ENCODE peak calls at places on chromosomes 7 and 10, in seven cellular contexts. R is GM23248; J is SK-N-MC; U is right lobe of liver; I is AG04450; Z is CD4-positive, alpha-beta T cell; G is RWPE1. B is an unnamed sample.

GRCh38 chr7:137091396-137091795 is 222.9 kb downstream of the CHRM2 start:
- DNase-seq in R (no peak), J (no peak), U (no peak), I (no peak), Z (no peak), G (no peak), B (no peak)

GRCh38 chr10:56973766-56974165 is 612.7 kb upstream of the ZWINT start:
- DNase-seq in R (no peak), J (no peak), U (no peak), I (no peak), Z (no peak), G (no peak), B (no peak)

GRCh38 chr10:92990615-92991014 is 70.0 kb upstream of the CYP26C1 start:
- DNase-seq in R (peak), J (no peak), U (no peak), I (no peak), Z (no peak), G (no peak), B (no peak)

GRCh38 chr10:49403363-49403762 is 7.5 kb upstream of the DRGX start:
- DNase-seq in R (no peak), J (no peak), U (no peak), I (no peak), Z (no peak), G (no peak), B (no peak)

GRCh38 chr10:131310054-131310903 is 1.2 kb downstream of the TCERG1L start:
- DNase-seq in R (peak), J (no peak), U (no peak), I (no peak), Z (no peak), G (peak), B (no peak)

GRCh38 chr10:113558336-113558735 is 5.5 kb downstream of the HABP2 start:
- DNase-seq in R (no peak), J (no peak), U (no peak), I (no peak), Z (no peak), G (no peak), B (no peak)

GRCh38 chr7:23898619-23899018 is 188.6 kb downstream of the STK31 start:
- DNase-seq in R (no peak), J (no peak), U (no peak), I (no peak), Z (no peak), G (no peak), B (no peak)

GRCh38 chr10:59622320-59622901 is 87.2 kb downstream of the SLC16A9 start:
- DNase-seq in R (peak), J (peak), U (no peak), I (peak), Z (no peak), G (peak), B (peak)

GRCh38 chr7:108045154-108045553 is 42.2 kb upstream of the LAMB1 start:
- DNase-seq in R (no peak), J (no peak), U (no peak), I (no peak), Z (no peak), G (no peak), B (no peak)

GRCh38 chr7:148264933-148265557 is 325.5 kb upstream of the C7orf33 start:
- DNase-seq in R (peak), J (peak), U (no peak), I (no peak), Z (no peak), G (peak), B (no peak)

GRCh38 chr10:79311581-79312407 is 35.5 kb upstream of the PPIF start:
- DNase-seq in R (no peak), J (no peak), U (peak), I (no peak), Z (no peak), G (no peak), B (no peak)

GRCh38 chr10:49844775-49845561 is 82.8 kb upstream of the OGDHL start:
- DNase-seq in R (peak), J (no peak), U (no peak), I (peak), Z (no peak), G (peak), B (no peak)

GRCh38 chr7:84492565-84493034 is 298.0 kb upstream of the SEMA3A start:
- DNase-seq in R (peak), J (peak), U (no peak), I (no peak), Z (no peak), G (no peak), B (no peak)

GRCh38 chr7:149855368-149856305 is 17.5 kb downstream of the ZNF862 start:
- DNase-seq in R (peak), J (peak), U (no peak), I (no peak), Z (no peak), G (peak), B (no peak)

GRCh38 chr7:106415433-106415832 is 130.7 kb upstream of the NAMPT start:
- DNase-seq in R (no peak), J (no peak), U (no peak), I (no peak), Z (no peak), G (no peak), B (no peak)

GRCh38 chr7:128217030-128217805 is 23.9 kb upstream of the LEP start:
- DNase-seq in R (peak), J (no peak), U (peak), I (no peak), Z (no peak), G (peak), B (no peak)

GRCh38 chr10:5898163-5898562 is 8.1 kb downstream of the FBH1 start:
- DNase-seq in R (no peak), J (no peak), U (no peak), I (no peak), Z (no peak), G (no peak), B (no peak)

GRCh38 chr10:61903184-61903990 is 1.9 kb downstream of the ARID5B start:
- DNase-seq in R (peak), J (no peak), U (peak), I (no peak), Z (peak), G (peak), B (peak)
- H3K27ac ChIP-seq in R (peak), J (peak), U (peak), I (peak), Z (peak), G (peak), B (peak)

GRCh38 chr10:12353399-12354027 is 4.2 kb downstream of the CAMK1D start:
- DNase-seq in R (no peak), J (no peak), U (no peak), I (no peak), Z (no peak), G (no peak), B (no peak)

GRCh38 chr10:12350167-12350872 is 973 bp downstream of the CAMK1D start:
- DNase-seq in R (peak), J (no peak), U (peak), I (no peak), Z (peak), G (peak), B (peak)

GRCh38 chr10:12350925-12351324 is 1.6 kb downstream of the CAMK1D start:
- DNase-seq in R (no peak), J (no peak), U (no peak), I (no peak), Z (no peak), G (no peak), B (no peak)

GRCh38 chr10:12351447-12351846 is 2.1 kb downstream of the CAMK1D start:
- DNase-seq in R (no peak), J (no peak), U (peak), I (no peak), Z (peak), G (no peak), B (no peak)

DNA sequence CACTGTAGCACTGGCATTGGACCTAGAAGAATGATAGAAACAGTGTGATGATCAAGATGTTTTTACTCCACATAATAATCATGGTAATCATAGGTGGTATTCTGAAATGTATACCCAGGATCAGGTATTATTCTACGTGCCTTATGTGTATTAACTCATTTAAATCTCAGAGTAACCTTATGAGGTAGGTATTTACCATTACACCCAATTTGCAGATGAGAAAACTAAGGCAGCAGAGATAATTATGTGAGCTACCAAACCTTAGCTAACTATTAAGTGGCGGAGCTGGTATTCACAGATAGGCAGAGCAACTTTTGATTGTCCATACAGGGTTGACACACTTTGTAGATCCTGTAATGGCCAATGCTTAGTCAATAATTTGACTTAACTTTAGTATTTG is 2.5 kb downstream of the CAMK1D start:
- DNase-seq in R (no peak), J (no peak), U (no peak), I (no peak), Z (no peak), G (no peak), B (no peak)
- H3K27ac ChIP-seq in R (no peak), J (no peak), U (no peak), I (no peak), Z (no peak), G (no peak), B (no peak)

GRCh38 chr10:22765660-22766547 is 51.5 kb upstream of the PIP4K2A start:
- DNase-seq in R (no peak), J (no peak), U (no peak), I (no peak), Z (no peak), G (no peak), B (no peak)

GRCh38 chr10:22770270-22770669 is 55.9 kb upstream of the PIP4K2A start:
- DNase-seq in R (no peak), J (no peak), U (no peak), I (no peak), Z (no peak), G (no peak), B (no peak)

GRCh38 chr10:22764639-22765038 is 50.3 kb upstream of the PIP4K2A start:
- DNase-seq in R (no peak), J (no peak), U (no peak), I (no peak), Z (no peak), G (no peak), B (no peak)

GRCh38 chr10:22767859-22768258 is 53.5 kb upstream of the PIP4K2A start:
- DNase-seq in R (no peak), J (no peak), U (no peak), I (no peak), Z (no peak), G (no peak), B (no peak)

DNA sequence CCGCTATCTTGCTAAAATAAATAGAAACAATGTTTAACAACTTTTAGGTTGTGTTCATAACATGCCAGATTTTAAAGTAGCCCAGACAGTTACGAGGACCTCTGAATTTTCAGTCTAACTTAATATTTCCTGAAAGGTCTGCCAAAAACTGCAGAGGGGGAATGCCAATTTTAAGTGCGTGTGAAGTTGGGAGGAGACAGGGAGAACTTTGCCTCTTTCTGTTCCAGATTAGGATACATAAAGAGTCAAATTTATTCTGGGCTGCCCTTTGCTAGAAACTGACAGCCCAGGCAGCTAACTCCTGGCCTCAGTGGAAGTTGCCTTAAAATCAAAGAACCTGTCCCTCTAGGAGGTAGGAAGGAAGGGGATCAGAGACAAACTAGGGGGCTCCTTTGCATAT is 52.3 kb upstream of the PIP4K2A start:
- DNase-seq in R (no peak), J (no peak), U (no peak), I (no peak), Z (no peak), G (no peak), B (no peak)
- H3K27ac ChIP-seq in R (no peak), J (no peak), U (no peak), I (no peak), Z (no peak), G (no peak), B (no peak)

DNA sequence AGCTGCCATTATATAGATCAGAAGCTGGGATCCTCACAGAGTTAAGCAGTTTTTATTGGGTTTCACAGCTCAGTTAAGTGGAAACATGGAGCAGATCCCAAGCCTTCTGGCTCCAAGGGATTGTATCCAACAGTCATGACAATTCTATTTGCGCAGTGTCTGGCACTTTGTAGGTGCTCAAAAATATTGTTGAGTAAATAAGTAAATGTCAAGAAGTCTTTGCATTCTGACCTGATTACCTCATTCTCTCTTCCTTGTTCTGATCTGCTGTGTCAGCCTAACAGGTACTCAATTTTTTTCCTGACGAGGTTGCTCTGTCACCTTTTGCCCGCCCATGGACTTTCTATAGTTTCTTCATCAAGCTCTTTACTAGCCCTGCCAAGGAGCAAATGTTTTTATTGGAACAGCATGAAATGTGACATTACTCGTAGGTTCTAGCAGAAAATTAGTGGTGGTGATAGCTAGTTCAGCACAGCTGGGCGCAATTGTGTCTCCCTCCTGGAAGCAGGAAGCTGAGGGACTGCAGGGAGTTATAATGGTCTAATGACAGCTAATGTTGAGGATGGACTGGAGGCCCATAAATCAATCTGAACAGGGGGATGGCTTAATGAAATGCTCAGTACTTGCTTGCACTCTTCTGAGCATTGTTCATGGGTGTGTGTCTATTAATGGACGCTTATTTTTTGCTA is 680.2 kb downstream of the CCSER2 start:
- DNase-seq in R (no peak), J (no peak), U (no peak), I (no peak), Z (no peak), G (no peak), B (peak)
- H3K27ac ChIP-seq in R (no peak), J (no peak), U (no peak), I (no peak), Z (no peak), G (no peak), B (peak)

DNA sequence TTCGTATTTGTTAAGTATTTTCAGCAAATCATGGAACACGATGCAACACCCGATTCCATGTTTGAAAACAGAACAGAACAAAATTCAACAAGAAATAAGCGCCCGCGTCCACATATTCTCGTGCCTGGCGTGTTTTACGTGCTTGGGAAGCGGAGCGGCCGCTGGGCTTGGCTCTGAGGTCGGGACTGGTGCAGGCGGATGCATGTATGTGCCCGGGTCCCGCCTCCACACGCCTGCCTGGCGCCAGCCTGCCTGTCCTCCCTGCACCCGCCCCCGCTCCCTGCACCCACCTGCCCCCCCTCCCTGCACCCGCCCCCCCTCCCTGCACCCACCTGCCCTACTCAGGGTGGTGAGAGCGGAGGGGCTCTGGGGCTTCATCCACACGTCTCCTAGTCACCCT is 454.5 kb downstream of the DNAJB6 start:
- DNase-seq in R (no peak), J (no peak), U (no peak), I (no peak), Z (no peak), G (no peak), B (peak)
- H3K27ac ChIP-seq in R (no peak), J (no peak), U (no peak), I (no peak), Z (no peak), G (no peak), B (no peak)

GRCh38 chr7:54632696-54633095 is 90.5 kb downstream of the VSTM2A start:
- DNase-seq in R (no peak), J (no peak), U (no peak), I (no peak), Z (no peak), G (no peak), B (no peak)

DNA sequence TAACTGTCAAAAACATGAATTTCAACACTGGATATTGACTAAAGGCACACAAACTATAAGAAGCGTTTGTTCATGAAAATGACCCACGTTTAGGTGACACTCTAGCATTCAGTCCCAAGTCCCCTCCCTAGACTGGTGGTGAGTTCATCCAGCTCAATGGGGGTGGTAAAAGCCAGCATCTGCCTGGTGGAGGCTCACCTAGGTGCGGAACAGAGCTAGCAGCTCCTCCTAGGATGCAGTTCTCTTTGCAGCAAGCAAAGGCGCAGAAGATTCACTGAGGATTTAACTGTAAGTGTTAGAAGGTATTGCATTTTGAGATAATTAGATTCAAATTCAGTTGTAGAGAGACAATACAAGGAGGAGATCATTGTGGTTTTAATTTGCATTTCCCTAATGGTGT is 87.6 kb downstream of the VSTM2A start:
- DNase-seq in R (no peak), J (no peak), U (no peak), I (no peak), Z (no peak), G (no peak), B (no peak)
- H3K27ac ChIP-seq in R (no peak), J (no peak), U (no peak), I (no peak), Z (no peak), G (no peak), B (no peak)

DNA sequence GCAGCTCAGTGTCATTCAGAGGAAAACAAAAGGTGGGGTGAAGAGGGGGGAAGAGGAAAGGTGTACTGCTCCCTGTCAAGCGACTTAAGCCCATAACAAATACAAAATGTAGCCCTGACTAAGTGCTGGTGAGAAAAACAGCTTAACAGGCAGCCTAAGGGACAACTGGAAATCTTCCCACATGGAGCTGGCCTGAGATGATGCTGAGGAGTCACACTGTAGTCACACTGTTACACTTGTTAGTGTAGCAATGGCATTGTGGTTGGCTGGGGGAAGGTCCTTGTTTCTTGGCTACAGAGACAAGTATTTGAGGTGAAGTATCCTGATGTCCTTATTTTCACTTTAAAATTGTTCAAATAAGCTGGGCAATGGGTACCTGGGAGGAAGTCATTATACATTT is 135.4 kb downstream of the USP6NL start:
- DNase-seq in R (peak), J (no peak), U (no peak), I (no peak), Z (no peak), G (no peak), B (no peak)
- H3K27ac ChIP-seq in R (no peak), J (no peak), U (no peak), I (no peak), Z (no peak), G (no peak), B (no peak)

GRCh38 chr10:30459283-30459682 is 25.3 kb downstream of the MAP3K8 start:
- DNase-seq in R (no peak), J (no peak), U (peak), I (no peak), Z (no peak), G (no peak), B (no peak)

GRCh38 chr10:30456262-30456661 is 22.3 kb downstream of the MAP3K8 start:
- DNase-seq in R (no peak), J (no peak), U (no peak), I (no peak), Z (no peak), G (no peak), B (no peak)

GRCh38 chr10:30453764-30454527 is 20.0 kb downstream of the MAP3K8 start:
- DNase-seq in R (no peak), J (no peak), U (no peak), I (no peak), Z (no peak), G (no peak), B (no peak)

GRCh38 chr10:30455816-30456215 is 21.8 kb downstream of the MAP3K8 start:
- DNase-seq in R (no peak), J (no peak), U (no peak), I (no peak), Z (no peak), G (no peak), B (no peak)

DNA sequence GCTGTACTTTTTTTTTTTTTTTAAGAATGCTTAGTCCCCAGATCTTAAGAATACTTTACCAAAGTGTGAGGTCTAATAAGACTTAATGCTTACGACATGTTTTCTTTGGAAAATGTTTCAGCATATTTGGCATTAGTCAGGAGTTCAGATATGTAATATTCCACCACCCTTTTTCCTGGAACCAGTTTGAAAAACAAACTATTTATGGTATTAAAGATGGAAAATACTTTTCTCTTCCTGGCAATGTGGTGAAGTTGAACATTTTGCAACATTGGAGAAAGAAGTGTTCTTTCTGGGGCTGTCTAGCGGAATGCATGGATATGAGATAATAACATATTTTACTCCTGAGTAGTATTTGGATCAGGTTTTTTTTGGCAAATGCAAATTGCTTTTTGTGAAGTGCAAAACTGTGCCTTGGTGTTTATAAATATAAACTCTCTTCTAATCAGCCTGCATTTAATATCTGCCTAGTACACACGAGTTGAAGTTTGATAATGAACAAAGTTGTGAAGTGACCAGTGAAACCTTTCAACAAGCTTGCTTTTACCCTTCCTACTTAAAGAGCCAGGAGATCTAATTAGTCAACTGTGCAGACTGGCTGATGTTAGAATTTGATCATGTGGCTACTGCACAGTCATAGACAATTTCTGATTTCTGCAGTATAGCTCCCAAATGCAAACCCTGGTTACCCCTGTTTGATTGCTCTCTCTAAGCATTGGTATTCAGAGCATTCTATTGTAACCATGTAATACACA is 20.9 kb downstream of the MAP3K8 start:
- DNase-seq in R (peak), J (no peak), U (no peak), I (peak), Z (no peak), G (no peak), B (no peak)
- H3K27ac ChIP-seq in R (peak), J (no peak), U (peak), I (peak), Z (no peak), G (no peak), B (no peak)

B was measured in pancreas.